ENCODE peak calls at places on chromosomes 2 and 18, in ten cellular contexts. P, F, W, M, Z, I, X, Y, O and L are unnamed samples.

GRCh38 chr2:69863310-69863709 is 30.4 kb upstream of the SNRNP27 start:
- DNase-seq in W (no peak), P (no peak), F (no peak), M (no peak), Z (no peak), I (no peak), X (no peak), O (no peak), Y (no peak), L (no peak)

GRCh38 chr2:143205106-143205764 is 76.0 kb downstream of the ARHGAP15 start:
- DNase-seq in X (no peak), Y (no peak), W (no peak), Z (no peak), O (no peak), F (no peak), I (no peak), M (no peak), P (peak), L (no peak)

GRCh38 chr18:28834889-28835288 is 658.0 kb upstream of the CDH2 start:
- DNase-seq in I (no peak), Z (no peak), W (no peak), F (no peak), Y (no peak), P (peak), M (no peak), O (no peak), X (no peak), L (no peak)

GRCh38 chr2:203859030-203859854 is 8.3 kb upstream of the CTLA4 start:
- DNase-seq in P (no peak), W (no peak), F (no peak), I (no peak), Y (no peak), X (no peak), M (no peak), Z (no peak), O (no peak), L (no peak)

GRCh38 chr18:48797841-48798255 is 152.9 kb downstream of the SMAD7 start:
- DNase-seq in F (peak), W (no peak), O (no peak), X (no peak), M (no peak), Y (no peak), Z (no peak), I (no peak), P (no peak), L (no peak)

GRCh38 chr2:25276569-25277465 is 64.9 kb downstream of the DNMT3A start:
- DNase-seq in O (no peak), Y (peak), Z (no peak), X (peak), W (peak), P (no peak), F (peak), M (peak), I (peak), L (no peak)

GRCh38 chr2:8303322-8303832 is 378.5 kb upstream of the ID2 start:
- DNase-seq in F (peak), O (no peak), I (no peak), W (peak), Y (peak), Z (no peak), M (peak), P (no peak), X (peak), L (no peak)

GRCh38 chr18:49017813-49018552 is 67.2 kb upstream of the SMAD7 start:
- DNase-seq in Y (no peak), P (no peak), Z (no peak), O (no peak), W (no peak), M (no peak), X (no peak), I (no peak), F (no peak), L (no peak)

GRCh38 chr2:235494716-235495372 is 1.0 kb downstream of the AGAP1 start:
- DNase-seq in I (peak), W (no peak), X (no peak), Y (no peak), O (no peak), P (peak), M (no peak), F (peak), Z (peak), L (no peak)

GRCh38 chr2:2641541-2642410 is 310.7 kb upstream of the MYT1L start:
- DNase-seq in X (no peak), P (no peak), O (no peak), M (no peak), I (no peak), F (no peak), Y (no peak), W (no peak), Z (no peak), L (no peak)

GRCh38 chr2:163469561-163469962 is 266.2 kb downstream of the FIGN start:
- DNase-seq in F (no peak), P (no peak), M (no peak), O (no peak), Y (no peak), X (no peak), I (no peak), W (no peak), Z (no peak), L (no peak)

GRCh38 chr2:105078906-105079305 is 41.0 kb downstream of the MRPS9 start:
- DNase-seq in Z (peak), X (no peak), P (peak), M (no peak), I (no peak), F (no peak), O (no peak), Y (no peak), W (no peak), L (no peak)

GRCh38 chr2:98356729-98357128 is 10.5 kb downstream of the CNGA3 start:
- DNase-seq in F (no peak), M (no peak), P (no peak), X (no peak), I (no peak), W (no peak), Z (no peak), Y (no peak), O (no peak), L (no peak)

GRCh38 chr18:24271381-24272331 is 126.0 kb downstream of the OSBPL1A start:
- DNase-seq in F (peak), I (peak), P (peak), O (peak), Z (peak), Y (peak), X (no peak), W (no peak), M (no peak), L (peak)

GRCh38 chr2:172102159-172102857 is 392 bp downstream of the DLX2 start:
- DNase-seq in I (peak), M (no peak), Y (no peak), W (no peak), F (no peak), X (no peak), Z (no peak), O (no peak), P (no peak), L (peak)

GRCh38 chr2:56263876-56264275 is 80.1 kb downstream of the CCDC85A start:
- DNase-seq in I (no peak), W (no peak), X (no peak), F (no peak), M (no peak), Y (no peak), O (no peak), P (no peak), Z (no peak), L (no peak)

GRCh38 chr2:188997276-188997675 is 23.1 kb downstream of the COL3A1 start:
- DNase-seq in M (no peak), X (no peak), P (no peak), Z (no peak), I (no peak), Y (no peak), F (no peak), W (no peak), O (no peak), L (no peak)

GRCh38 chr2:17160594-17160993 is 357.6 kb downstream of the RAD51AP2 start:
- DNase-seq in P (no peak), W (no peak), I (no peak), F (no peak), X (no peak), Y (no peak), M (no peak), Z (no peak), O (no peak), L (no peak)

GRCh38 chr2:207619764-207620203 is 5.4 kb downstream of the METTL21A start:
- DNase-seq in X (no peak), M (no peak), I (no peak), F (no peak), W (no peak), Y (no peak), O (no peak), Z (no peak), P (no peak), L (no peak)

GRCh38 chr2:219058541-219059374 is 2.0 kb downstream of the IHH start:
- DNase-seq in Y (no peak), I (no peak), Z (no peak), F (peak), O (peak), X (no peak), W (no peak), P (no peak), M (no peak), L (no peak)

GRCh38 chr2:673615-674318 is 3.4 kb downstream of the TMEM18 start:
- DNase-seq in M (no peak), Y (no peak), W (no peak), I (no peak), Z (peak), O (no peak), F (no peak), P (no peak), X (no peak), L (no peak)

GRCh38 chr2:189426886-189427285 is 14.4 kb upstream of the WDR75 start:
- DNase-seq in F (no peak), Z (no peak), O (no peak), P (no peak), X (no peak), M (no peak), I (no peak), W (no peak), Y (no peak), L (no peak)

GRCh38 chr2:39469807-39470206 is 32.7 kb upstream of the MAP4K3 start:
- DNase-seq in Y (peak), I (no peak), Z (peak), P (peak), M (no peak), W (no peak), X (no peak), O (no peak), F (no peak), L (no peak)